ENCODE peak calls at places on chromosomes 13 and 19, in ten cellular contexts. One of them, this sample, is unnamed. For H3K4me1, the result is how much of the 10 kb centered on the place peaks cover.

GRCh38 chr13:35953537-35954206 is 177.5 kb downstream of the DCLK1 start:
- DNase-seq in endodermal cell: peak
- DNase-seq in psoas muscle: peak
- DNase-seq in Peyer's patch: peak
- DNase-seq in naive thymus-derived CD4-positive, alpha-beta T cell: no peak
- DNase-seq in cardiac muscle cell: peak
- DNase-seq in endothelial cell of umbilical vein: peak
- DNase-seq in CD8-positive, alpha-beta memory T cell: no peak
- DNase-seq in NT2/D1: peak
- DNase-seq in heart right ventricle: peak
- DNase-seq in this sample: no peak

GRCh38 chr13:23965346-23965745 is 68.0 kb upstream of the C1QTNF9B start:
- DNase-seq in endodermal cell: no peak
- DNase-seq in psoas muscle: no peak
- DNase-seq in Peyer's patch: no peak
- DNase-seq in naive thymus-derived CD4-positive, alpha-beta T cell: no peak
- DNase-seq in cardiac muscle cell: no peak
- DNase-seq in endothelial cell of umbilical vein: no peak
- DNase-seq in CD8-positive, alpha-beta memory T cell: no peak
- DNase-seq in NT2/D1: no peak
- DNase-seq in heart right ventricle: no peak
- DNase-seq in this sample: no peak

GRCh38 chr13:46317120-46317519 is 69.9 kb downstream of the RUBCNL start:
- DNase-seq in endodermal cell: no peak
- DNase-seq in psoas muscle: no peak
- DNase-seq in Peyer's patch: no peak
- DNase-seq in naive thymus-derived CD4-positive, alpha-beta T cell: no peak
- DNase-seq in cardiac muscle cell: no peak
- DNase-seq in endothelial cell of umbilical vein: no peak
- DNase-seq in CD8-positive, alpha-beta memory T cell: no peak
- DNase-seq in NT2/D1: no peak
- DNase-seq in heart right ventricle: no peak
- DNase-seq in this sample: no peak

GRCh38 chr19:51461723-51462161 is 3.5 kb upstream of the SIGLEC8 start:
- DNase-seq in endodermal cell: no peak
- DNase-seq in psoas muscle: no peak
- DNase-seq in Peyer's patch: no peak
- DNase-seq in naive thymus-derived CD4-positive, alpha-beta T cell: no peak
- DNase-seq in cardiac muscle cell: no peak
- DNase-seq in endothelial cell of umbilical vein: no peak
- DNase-seq in CD8-positive, alpha-beta memory T cell: no peak
- DNase-seq in NT2/D1: no peak
- DNase-seq in heart right ventricle: no peak
- DNase-seq in this sample: no peak

GRCh38 chr13:41274881-41275280 is 11.5 kb upstream of the MTRF1 start:
- DNase-seq in endodermal cell: no peak
- DNase-seq in psoas muscle: no peak
- DNase-seq in Peyer's patch: no peak
- DNase-seq in naive thymus-derived CD4-positive, alpha-beta T cell: no peak
- DNase-seq in cardiac muscle cell: no peak
- DNase-seq in endothelial cell of umbilical vein: no peak
- DNase-seq in CD8-positive, alpha-beta memory T cell: no peak
- DNase-seq in NT2/D1: no peak
- DNase-seq in heart right ventricle: no peak
- DNase-seq in this sample: no peak

GRCh38 chr19:35718345-35719041 is 690 bp downstream of the KMT2B start:
- DNase-seq in endodermal cell: peak
- DNase-seq in psoas muscle: peak
- DNase-seq in Peyer's patch: peak
- DNase-seq in naive thymus-derived CD4-positive, alpha-beta T cell: peak
- DNase-seq in cardiac muscle cell: peak
- DNase-seq in endothelial cell of umbilical vein: peak
- DNase-seq in CD8-positive, alpha-beta memory T cell: peak
- DNase-seq in NT2/D1: no peak
- DNase-seq in heart right ventricle: peak
- DNase-seq in this sample: peak

GRCh38 chr13:32206097-32206740 is 108.9 kb downstream of the ZAR1L start:
- DNase-seq in endodermal cell: no peak
- DNase-seq in psoas muscle: no peak
- DNase-seq in Peyer's patch: no peak
- DNase-seq in naive thymus-derived CD4-positive, alpha-beta T cell: no peak
- DNase-seq in cardiac muscle cell: no peak
- DNase-seq in endothelial cell of umbilical vein: no peak
- DNase-seq in CD8-positive, alpha-beta memory T cell: no peak
- DNase-seq in NT2/D1: no peak
- DNase-seq in heart right ventricle: no peak
- DNase-seq in this sample: no peak

GRCh38 chr19:42360787-42361544 is 29.1 kb downstream of the CNFN start:
- DNase-seq in endodermal cell: peak
- DNase-seq in psoas muscle: no peak
- DNase-seq in Peyer's patch: no peak
- DNase-seq in naive thymus-derived CD4-positive, alpha-beta T cell: no peak
- DNase-seq in cardiac muscle cell: no peak
- DNase-seq in endothelial cell of umbilical vein: no peak
- DNase-seq in CD8-positive, alpha-beta memory T cell: no peak
- DNase-seq in NT2/D1: peak
- DNase-seq in heart right ventricle: no peak
- DNase-seq in this sample: no peak

GRCh38 chr13:84211048-84211447 is 328.8 kb upstream of the SLITRK1 start:
- DNase-seq in endodermal cell: no peak
- DNase-seq in psoas muscle: no peak
- DNase-seq in Peyer's patch: no peak
- DNase-seq in naive thymus-derived CD4-positive, alpha-beta T cell: no peak
- DNase-seq in cardiac muscle cell: no peak
- DNase-seq in endothelial cell of umbilical vein: no peak
- DNase-seq in CD8-positive, alpha-beta memory T cell: no peak
- DNase-seq in NT2/D1: no peak
- DNase-seq in heart right ventricle: no peak
- DNase-seq in this sample: no peak

GRCh38 chr19:11064831-11065303 is 24.4 kb upstream of the LDLR start:
- DNase-seq in endodermal cell: no peak
- DNase-seq in psoas muscle: no peak
- DNase-seq in Peyer's patch: no peak
- DNase-seq in naive thymus-derived CD4-positive, alpha-beta T cell: no peak
- DNase-seq in cardiac muscle cell: peak
- DNase-seq in endothelial cell of umbilical vein: no peak
- DNase-seq in CD8-positive, alpha-beta memory T cell: no peak
- DNase-seq in NT2/D1: no peak
- DNase-seq in heart right ventricle: no peak
- DNase-seq in this sample: no peak

GRCh38 chr13:63427170-63427569 is 2011.5 kb upstream of the PCDH20 start:
- DNase-seq in endodermal cell: no peak
- DNase-seq in psoas muscle: no peak
- DNase-seq in Peyer's patch: no peak
- DNase-seq in naive thymus-derived CD4-positive, alpha-beta T cell: no peak
- DNase-seq in cardiac muscle cell: no peak
- DNase-seq in endothelial cell of umbilical vein: no peak
- DNase-seq in CD8-positive, alpha-beta memory T cell: no peak
- DNase-seq in NT2/D1: no peak
- DNase-seq in heart right ventricle: no peak
- DNase-seq in this sample: no peak

GRCh38 chr13:51419015-51419636 is 33.7 kb downstream of the INTS6 start:
- DNase-seq in endodermal cell: no peak
- DNase-seq in psoas muscle: no peak
- DNase-seq in Peyer's patch: no peak
- DNase-seq in naive thymus-derived CD4-positive, alpha-beta T cell: no peak
- DNase-seq in cardiac muscle cell: no peak
- DNase-seq in endothelial cell of umbilical vein: no peak
- DNase-seq in CD8-positive, alpha-beta memory T cell: no peak
- DNase-seq in NT2/D1: no peak
- DNase-seq in heart right ventricle: no peak
- DNase-seq in this sample: no peak

GRCh38 chr19:57280913-57281425 is 684 bp downstream of the ZNF460 start:
- DNase-seq in endodermal cell: no peak
- DNase-seq in psoas muscle: no peak
- DNase-seq in Peyer's patch: peak
- DNase-seq in naive thymus-derived CD4-positive, alpha-beta T cell: peak
- DNase-seq in cardiac muscle cell: peak
- DNase-seq in endothelial cell of umbilical vein: no peak
- DNase-seq in CD8-positive, alpha-beta memory T cell: peak
- DNase-seq in NT2/D1: no peak
- DNase-seq in heart right ventricle: no peak
- DNase-seq in this sample: peak

GRCh38 chr13:107476068-107476467 is 739.3 kb downstream of the LIG4 start:
- DNase-seq in endodermal cell: no peak
- DNase-seq in psoas muscle: no peak
- DNase-seq in Peyer's patch: no peak
- DNase-seq in naive thymus-derived CD4-positive, alpha-beta T cell: no peak
- DNase-seq in cardiac muscle cell: no peak
- DNase-seq in endothelial cell of umbilical vein: no peak
- DNase-seq in CD8-positive, alpha-beta memory T cell: no peak
- DNase-seq in NT2/D1: no peak
- DNase-seq in heart right ventricle: no peak
- DNase-seq in this sample: no peak

GRCh38 chr13:99656092-99656745 is 154.9 kb downstream of the TM9SF2 start:
- DNase-seq in endodermal cell: peak
- DNase-seq in psoas muscle: peak
- DNase-seq in Peyer's patch: peak
- DNase-seq in naive thymus-derived CD4-positive, alpha-beta T cell: peak
- DNase-seq in cardiac muscle cell: peak
- DNase-seq in endothelial cell of umbilical vein: peak
- DNase-seq in CD8-positive, alpha-beta memory T cell: peak
- DNase-seq in NT2/D1: peak
- DNase-seq in heart right ventricle: peak
- DNase-seq in this sample: peak

GRCh38 chr19:14432817-14433453 is at the start of gene PKN1:
- DNase-seq in endodermal cell: peak
- DNase-seq in psoas muscle: peak
- DNase-seq in Peyer's patch: peak
- DNase-seq in naive thymus-derived CD4-positive, alpha-beta T cell: no peak
- DNase-seq in cardiac muscle cell: peak
- DNase-seq in endothelial cell of umbilical vein: peak
- DNase-seq in CD8-positive, alpha-beta memory T cell: peak
- DNase-seq in NT2/D1: peak
- DNase-seq in heart right ventricle: peak
- DNase-seq in this sample: peak

GRCh38 chr13:99526549-99526948 is 25.3 kb downstream of the TM9SF2 start:
- DNase-seq in endodermal cell: no peak
- DNase-seq in psoas muscle: no peak
- DNase-seq in Peyer's patch: no peak
- DNase-seq in naive thymus-derived CD4-positive, alpha-beta T cell: no peak
- DNase-seq in cardiac muscle cell: no peak
- DNase-seq in endothelial cell of umbilical vein: no peak
- DNase-seq in CD8-positive, alpha-beta memory T cell: no peak
- DNase-seq in NT2/D1: no peak
- DNase-seq in heart right ventricle: no peak
- DNase-seq in this sample: no peak

GRCh38 chr19:33100894-33101644 is 20.1 kb downstream of the GPATCH1 start:
- DNase-seq in endodermal cell: no peak
- DNase-seq in psoas muscle: no peak
- DNase-seq in Peyer's patch: no peak
- DNase-seq in naive thymus-derived CD4-positive, alpha-beta T cell: no peak
- DNase-seq in cardiac muscle cell: no peak
- DNase-seq in endothelial cell of umbilical vein: no peak
- DNase-seq in CD8-positive, alpha-beta memory T cell: no peak
- DNase-seq in NT2/D1: no peak
- DNase-seq in heart right ventricle: no peak
- DNase-seq in this sample: no peak

GRCh38 chr13:46469064-46469463 is 82.0 kb upstream of the RUBCNL start:
- DNase-seq in endodermal cell: no peak
- DNase-seq in psoas muscle: no peak
- DNase-seq in Peyer's patch: no peak
- DNase-seq in naive thymus-derived CD4-positive, alpha-beta T cell: no peak
- DNase-seq in cardiac muscle cell: no peak
- DNase-seq in endothelial cell of umbilical vein: no peak
- DNase-seq in CD8-positive, alpha-beta memory T cell: no peak
- DNase-seq in NT2/D1: no peak
- DNase-seq in heart right ventricle: no peak
- DNase-seq in this sample: no peak

GRCh38 chr13:28375250-28375930 is 119.5 kb downstream of the FLT1 start:
- DNase-seq in endodermal cell: no peak
- DNase-seq in psoas muscle: no peak
- DNase-seq in Peyer's patch: no peak
- DNase-seq in naive thymus-derived CD4-positive, alpha-beta T cell: no peak
- DNase-seq in cardiac muscle cell: peak
- DNase-seq in endothelial cell of umbilical vein: no peak
- DNase-seq in CD8-positive, alpha-beta memory T cell: no peak
- DNase-seq in NT2/D1: no peak
- DNase-seq in heart right ventricle: no peak
- DNase-seq in this sample: no peak
- H3K4me1 ChIP-seq in endodermal cell: under half
- H3K4me1 ChIP-seq in psoas muscle: under half
- H3K4me1 ChIP-seq in Peyer's patch: under half
- H3K4me1 ChIP-seq in naive thymus-derived CD4-positive, alpha-beta T cell: under half
- H3K4me1 ChIP-seq in cardiac muscle cell: under half
- H3K4me1 ChIP-seq in endothelial cell of umbilical vein: under half
- H3K4me1 ChIP-seq in CD8-positive, alpha-beta memory T cell: under half
- H3K4me1 ChIP-seq in NT2/D1: under half
- H3K4me1 ChIP-seq in heart right ventricle: under half
- H3K4me1 ChIP-seq in this sample: under half

GRCh38 chr19:18433735-18434398 is 4.1 kb downstream of the ISYNA1 start:
- DNase-seq in endodermal cell: peak
- DNase-seq in psoas muscle: peak
- DNase-seq in Peyer's patch: no peak
- DNase-seq in naive thymus-derived CD4-positive, alpha-beta T cell: no peak
- DNase-seq in cardiac muscle cell: peak
- DNase-seq in endothelial cell of umbilical vein: no peak
- DNase-seq in CD8-positive, alpha-beta memory T cell: no peak
- DNase-seq in NT2/D1: no peak
- DNase-seq in heart right ventricle: no peak
- DNase-seq in this sample: no peak
- H3K4me1 ChIP-seq in endodermal cell: under half
- H3K4me1 ChIP-seq in psoas muscle: under half
- H3K4me1 ChIP-seq in Peyer's patch: under half
- H3K4me1 ChIP-seq in naive thymus-derived CD4-positive, alpha-beta T cell: under half
- H3K4me1 ChIP-seq in cardiac muscle cell: under half
- H3K4me1 ChIP-seq in endothelial cell of umbilical vein: under half
- H3K4me1 ChIP-seq in CD8-positive, alpha-beta memory T cell: under half
- H3K4me1 ChIP-seq in NT2/D1: under half
- H3K4me1 ChIP-seq in heart right ventricle: under half
- H3K4me1 ChIP-seq in this sample: under half

GRCh38 chr19:30856786-30857185 is 484.6 kb downstream of the ZNF536 start:
- DNase-seq in endodermal cell: no peak
- DNase-seq in psoas muscle: no peak
- DNase-seq in Peyer's patch: no peak
- DNase-seq in naive thymus-derived CD4-positive, alpha-beta T cell: no peak
- DNase-seq in cardiac muscle cell: no peak
- DNase-seq in endothelial cell of umbilical vein: no peak
- DNase-seq in CD8-positive, alpha-beta memory T cell: no peak
- DNase-seq in NT2/D1: no peak
- DNase-seq in heart right ventricle: no peak
- DNase-seq in this sample: no peak
- H3K4me1 ChIP-seq in endodermal cell: under half
- H3K4me1 ChIP-seq in psoas muscle: under half
- H3K4me1 ChIP-seq in Peyer's patch: under half
- H3K4me1 ChIP-seq in naive thymus-derived CD4-positive, alpha-beta T cell: under half
- H3K4me1 ChIP-seq in cardiac muscle cell: under half
- H3K4me1 ChIP-seq in endothelial cell of umbilical vein: under half
- H3K4me1 ChIP-seq in CD8-positive, alpha-beta memory T cell: under half
- H3K4me1 ChIP-seq in NT2/D1: under half
- H3K4me1 ChIP-seq in heart right ventricle: under half
- H3K4me1 ChIP-seq in this sample: under half

DNA sequence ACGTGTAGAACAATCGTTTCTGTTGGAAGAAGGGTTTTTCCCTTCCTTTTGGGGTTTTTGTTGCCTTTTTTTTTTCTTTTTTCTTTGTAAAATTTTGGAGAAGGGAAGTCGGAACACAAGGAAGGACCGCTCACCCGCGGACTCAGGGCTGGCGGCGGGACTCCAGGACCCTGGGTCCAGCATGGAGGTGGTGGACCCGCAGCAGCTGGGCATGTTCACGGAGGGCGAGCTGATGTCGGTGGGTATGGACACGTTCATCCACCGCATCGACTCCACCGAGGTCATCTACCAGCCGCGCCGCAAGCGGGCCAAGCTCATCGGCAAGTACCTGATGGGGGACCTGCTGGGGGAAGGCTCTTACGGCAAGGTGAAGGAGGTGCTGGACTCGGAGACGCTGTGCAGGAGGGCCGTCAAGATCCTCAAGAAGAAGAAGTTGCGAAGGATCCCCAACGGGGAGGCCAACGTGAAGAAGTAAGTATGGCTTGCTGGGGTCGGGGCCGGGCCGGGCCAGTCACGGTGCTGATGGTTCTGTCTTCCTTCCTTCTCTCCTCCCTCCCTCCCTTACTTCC is 1.2 kb downstream of the STK11 start:
- DNase-seq in endodermal cell: peak
- DNase-seq in psoas muscle: no peak
- DNase-seq in Peyer's patch: peak
- DNase-seq in naive thymus-derived CD4-positive, alpha-beta T cell: peak
- DNase-seq in cardiac muscle cell: peak
- DNase-seq in endothelial cell of umbilical vein: no peak
- DNase-seq in CD8-positive, alpha-beta memory T cell: peak
- DNase-seq in NT2/D1: no peak
- DNase-seq in heart right ventricle: no peak
- DNase-seq in this sample: peak
- H3K4me1 ChIP-seq in endodermal cell: under half
- H3K4me1 ChIP-seq in psoas muscle: under half
- H3K4me1 ChIP-seq in Peyer's patch: under half
- H3K4me1 ChIP-seq in naive thymus-derived CD4-positive, alpha-beta T cell: under half
- H3K4me1 ChIP-seq in cardiac muscle cell: under half
- H3K4me1 ChIP-seq in endothelial cell of umbilical vein: under half
- H3K4me1 ChIP-seq in CD8-positive, alpha-beta memory T cell: under half
- H3K4me1 ChIP-seq in NT2/D1: under half
- H3K4me1 ChIP-seq in heart right ventricle: under half
- H3K4me1 ChIP-seq in this sample: half or more

This sample was measured in CD4-positive, alpha-beta memory T cell.